ENCODE peak calls at places on chromosomes 3 and 15, in seven cellular contexts. C is stimulated activated CD4-positive, alpha-beta T cell treated with anti-CD3 and anti-CD28 coated beads, Interleukin-12 subunit alpha, Interleukin-12 subunit beta, amount 100 ng/mL, for 48 hours; E is GM04504; U is NCI-H1105 treated with DMSO at 0.1 percent for 48 hours; W is iPS DF 6.9; L is iPS-NIHi11; H is HFF-Myc. A is an unnamed sample.

GRCh38 chr3:126911162-126912026 is 71.5 kb upstream of the PLXNA1 start:
- DNase-seq in E (peak), L (peak), W (no peak), H (peak), C (peak), U (no peak), A (peak)

GRCh38 chr15:67108122-67108871 is 42.9 kb downstream of the SMAD3 start:
- DNase-seq in E (no peak), H (no peak), W (no peak), L (no peak), U (no peak), C (no peak), A (no peak)

GRCh38 chr3:65412591-65412990 is 626.1 kb downstream of the MAGI1 start:
- DNase-seq in U (peak), L (no peak), H (no peak), E (no peak), W (no peak), C (no peak), A (no peak)

GRCh38 chr15:34049096-34049495 is 10.1 kb upstream of the AVEN start:
- DNase-seq in W (no peak), E (peak), U (no peak), C (no peak), H (no peak), L (no peak), A (no peak)

GRCh38 chr15:101146118-101146702 is 105.6 kb downstream of the CHSY1 start:
- DNase-seq in H (no peak), E (no peak), L (no peak), W (no peak), C (no peak), U (no peak), A (no peak)

GRCh38 chr15:75104804-75105557 is 81.6 kb downstream of the PPCDC start:
- DNase-seq in U (no peak), E (peak), W (no peak), C (no peak), H (peak), L (peak), A (peak)

GRCh38 chr3:14959358-14959943 is 12.1 kb downstream of the NR2C2 start:
- DNase-seq in L (no peak), C (no peak), W (no peak), H (no peak), E (no peak), U (no peak), A (no peak)

GRCh38 chr3:52384009-52384761 is 60.7 kb downstream of the SEMA3G start:
- DNase-seq in E (no peak), L (no peak), H (no peak), W (no peak), C (no peak), U (no peak), A (no peak)

GRCh38 chr3:94301346-94301745 is 238.5 kb downstream of the NSUN3 start:
- DNase-seq in H (no peak), U (no peak), L (no peak), E (no peak), W (no peak), C (no peak), A (no peak)

A was measured in COLO829.